ENCODE peak calls at places on chromosomes 11 and 22, in four cellular contexts. One of them, this sample, is unnamed.

GRCh38 chr22:37488337-37489135 is 2.4 kb upstream of the MFNG start:
- DNase-seq in brain microvascular endothelial cell: no peak
- DNase-seq in suprapubic skin: no peak
- DNase-seq in mammary epithelial cell: no peak
- DNase-seq in this sample: no peak

GRCh38 chr11:66981976-66982578 is 7.0 kb downstream of the C11orf86 start:
- DNase-seq in brain microvascular endothelial cell: peak; percentile 92
- DNase-seq in suprapubic skin: peak; percentile 80
- DNase-seq in mammary epithelial cell: peak; percentile 89
- DNase-seq in this sample: no peak

GRCh38 chr11:1197431-1197885 is 25.4 kb upstream of the MUC5B start:
- DNase-seq in brain microvascular endothelial cell: no peak
- DNase-seq in suprapubic skin: no peak
- DNase-seq in mammary epithelial cell: no peak
- DNase-seq in this sample: no peak

GRCh38 chr11:11862995-11863394 is 21.2 kb downstream of the USP47 start:
- DNase-seq in brain microvascular endothelial cell: no peak
- DNase-seq in suprapubic skin: no peak
- DNase-seq in mammary epithelial cell: no peak
- DNase-seq in this sample: no peak

GRCh38 chr11:413120-414081 is 1.4 kb downstream of the SIGIRR start:
- DNase-seq in brain microvascular endothelial cell: no peak
- DNase-seq in suprapubic skin: no peak
- DNase-seq in mammary epithelial cell: no peak
- DNase-seq in this sample: no peak

GRCh38 chr11:93849751-93850584 is 450 bp downstream of the VSTM5 start:
- DNase-seq in brain microvascular endothelial cell: no peak
- DNase-seq in suprapubic skin: no peak
- DNase-seq in mammary epithelial cell: peak; percentile 1
- DNase-seq in this sample: no peak

GRCh38 chr11:66904055-66904454 is 47.2 kb downstream of the LRFN4 start:
- DNase-seq in brain microvascular endothelial cell: peak; percentile 28
- DNase-seq in suprapubic skin: no peak
- DNase-seq in mammary epithelial cell: peak; percentile 48
- DNase-seq in this sample: no peak

GRCh38 chr11:71452354-71453020 is 516 bp upstream of the NADSYN1 start:
- DNase-seq in brain microvascular endothelial cell: peak; percentile 37
- DNase-seq in suprapubic skin: peak; percentile 71
- DNase-seq in mammary epithelial cell: no peak
- DNase-seq in this sample: peak; percentile 43

GRCh38 chr22:40046126-40046525 is 51.4 kb downstream of the FAM83F start:
- DNase-seq in brain microvascular endothelial cell: no peak
- DNase-seq in suprapubic skin: no peak
- DNase-seq in mammary epithelial cell: no peak
- DNase-seq in this sample: no peak

GRCh38 chr11:62707277-62707771 is at the start of the genes BSCL2 and GNG3:
- DNase-seq in brain microvascular endothelial cell: no peak
- DNase-seq in suprapubic skin: no peak
- DNase-seq in mammary epithelial cell: no peak
- DNase-seq in this sample: peak; percentile 96

GRCh38 chr11:125990244-125990643 is 44.4 kb downstream of the VSIG10L2 start:
- DNase-seq in brain microvascular endothelial cell: peak; percentile 70
- DNase-seq in suprapubic skin: no peak
- DNase-seq in mammary epithelial cell: peak; percentile 25
- DNase-seq in this sample: no peak

GRCh38 chr11:28176231-28176853 is 68.2 kb downstream of the METTL15 start:
- DNase-seq in brain microvascular endothelial cell: no peak
- DNase-seq in suprapubic skin: no peak
- DNase-seq in mammary epithelial cell: peak; percentile 60
- DNase-seq in this sample: no peak

GRCh38 chr22:37994982-37995381 is 10.6 kb upstream of the SOX10 start:
- DNase-seq in brain microvascular endothelial cell: no peak
- DNase-seq in suprapubic skin: no peak
- DNase-seq in mammary epithelial cell: no peak
- DNase-seq in this sample: no peak

GRCh38 chr22:49946612-49947295 is 13.8 kb upstream of the PIM3 start:
- DNase-seq in brain microvascular endothelial cell: no peak
- DNase-seq in suprapubic skin: no peak
- DNase-seq in mammary epithelial cell: no peak
- DNase-seq in this sample: no peak

GRCh38 chr11:130454495-130455262 is 6.2 kb downstream of the ADAMTS15 start:
- DNase-seq in brain microvascular endothelial cell: peak; percentile 35
- DNase-seq in suprapubic skin: no peak
- DNase-seq in mammary epithelial cell: no peak
- DNase-seq in this sample: no peak

GRCh38 chr11:43947003-43947500 is 4.6 kb downstream of the C11orf96 start:
- DNase-seq in brain microvascular endothelial cell: no peak
- DNase-seq in suprapubic skin: peak; percentile 70
- DNase-seq in mammary epithelial cell: peak; percentile 14
- DNase-seq in this sample: no peak

GRCh38 chr11:114344494-114344893 is 48.3 kb downstream of the NNMT start:
- DNase-seq in brain microvascular endothelial cell: no peak
- DNase-seq in suprapubic skin: no peak
- DNase-seq in mammary epithelial cell: no peak
- DNase-seq in this sample: no peak

GRCh38 chr22:41966607-41967240 is 2.5 kb upstream of the SEPTIN3 start:
- DNase-seq in brain microvascular endothelial cell: peak; percentile 83
- DNase-seq in suprapubic skin: no peak
- DNase-seq in mammary epithelial cell: peak; percentile 87
- DNase-seq in this sample: peak; percentile 43

GRCh38 chr22:30614879-30615278 is 7.9 kb downstream of the TCN2 start:
- DNase-seq in brain microvascular endothelial cell: no peak
- DNase-seq in suprapubic skin: no peak
- DNase-seq in mammary epithelial cell: no peak
- DNase-seq in this sample: no peak

GRCh38 chr11:34208266-34209135 is 103.1 kb downstream of the NAT10 start:
- DNase-seq in brain microvascular endothelial cell: no peak
- DNase-seq in suprapubic skin: no peak
- DNase-seq in mammary epithelial cell: peak; percentile 82
- DNase-seq in this sample: no peak

GRCh38 chr22:49670610-49671330 is 156.9 kb downstream of the BRD1 start:
- DNase-seq in brain microvascular endothelial cell: no peak
- DNase-seq in suprapubic skin: peak; percentile 55
- DNase-seq in mammary epithelial cell: no peak
- DNase-seq in this sample: no peak

GRCh38 chr11:112292188-112292587 is 31.5 kb upstream of the PLET1 start:
- DNase-seq in brain microvascular endothelial cell: no peak
- DNase-seq in suprapubic skin: no peak
- DNase-seq in mammary epithelial cell: no peak
- DNase-seq in this sample: no peak

GRCh38 chr11:69308531-69308930 is 14.6 kb downstream of the MYEOV start:
- DNase-seq in brain microvascular endothelial cell: no peak
- DNase-seq in suprapubic skin: peak; percentile 49
- DNase-seq in mammary epithelial cell: no peak
- DNase-seq in this sample: no peak

GRCh38 chr22:45263790-45264269 is 20.9 kb upstream of the UPK3A start:
- DNase-seq in brain microvascular endothelial cell: peak; percentile 61
- DNase-seq in suprapubic skin: no peak
- DNase-seq in mammary epithelial cell: peak; percentile 91
- DNase-seq in this sample: peak; percentile 35

GRCh38 chr11:116842117-116842516 is 4.7 kb upstream of the APOA1 start:
- DNase-seq in brain microvascular endothelial cell: no peak
- DNase-seq in suprapubic skin: peak; percentile 14
- DNase-seq in mammary epithelial cell: no peak
- DNase-seq in this sample: no peak

GRCh38 chr11:109946322-109946846 is 146.8 kb upstream of the ZC3H12C start:
- DNase-seq in brain microvascular endothelial cell: peak; percentile 97
- DNase-seq in suprapubic skin: peak; percentile 89
- DNase-seq in mammary epithelial cell: peak; percentile 87
- DNase-seq in this sample: peak; percentile 93

GRCh38 chr11:43868852-43869567 is 11.6 kb upstream of the ALKBH3 start:
- DNase-seq in brain microvascular endothelial cell: peak; percentile 79
- DNase-seq in suprapubic skin: no peak
- DNase-seq in mammary epithelial cell: peak; percentile 88
- DNase-seq in this sample: no peak

GRCh38 chr11:111796696-111797095 is 30.5 kb upstream of the PPP2R1B start:
- DNase-seq in brain microvascular endothelial cell: no peak
- DNase-seq in suprapubic skin: no peak
- DNase-seq in mammary epithelial cell: no peak
- DNase-seq in this sample: no peak

GRCh38 chr22:28012811-28013460 is 93.9 kb upstream of the PITPNB start:
- DNase-seq in brain microvascular endothelial cell: no peak
- DNase-seq in suprapubic skin: no peak
- DNase-seq in mammary epithelial cell: peak; percentile 54
- DNase-seq in this sample: no peak

GRCh38 chr11:9250139-9250582 is 15.0 kb downstream of the DENND5A start:
- DNase-seq in brain microvascular endothelial cell: no peak
- DNase-seq in suprapubic skin: no peak
- DNase-seq in mammary epithelial cell: no peak
- DNase-seq in this sample: no peak

GRCh38 chr11:35103366-35104194 is 35.4 kb upstream of the CD44 start:
- DNase-seq in brain microvascular endothelial cell: no peak
- DNase-seq in suprapubic skin: no peak
- DNase-seq in mammary epithelial cell: peak; percentile 73
- DNase-seq in this sample: no peak

GRCh38 chr22:28937206-28938025 is 54.0 kb downstream of the ZNRF3 start:
- DNase-seq in brain microvascular endothelial cell: no peak
- DNase-seq in suprapubic skin: no peak
- DNase-seq in mammary epithelial cell: no peak
- DNase-seq in this sample: no peak

GRCh38 chr11:13140873-13141655 is 131.9 kb downstream of the RASSF10 start:
- DNase-seq in brain microvascular endothelial cell: no peak
- DNase-seq in suprapubic skin: no peak
- DNase-seq in mammary epithelial cell: peak; percentile 92
- DNase-seq in this sample: no peak
- H3K27ac ChIP-seq in brain microvascular endothelial cell: no peak overlapping the region
- H3K27ac ChIP-seq in suprapubic skin: no peak overlapping the region
- H3K27ac ChIP-seq in mammary epithelial cell: peak overlapping the region; percentile 59
- H3K27ac ChIP-seq in this sample: no peak overlapping the region

GRCh38 chr11:73322986-73323306 is 14.9 kb downstream of the ARHGEF17 start:
- DNase-seq in brain microvascular endothelial cell: no peak
- DNase-seq in suprapubic skin: no peak
- DNase-seq in mammary epithelial cell: no peak
- DNase-seq in this sample: no peak

GRCh38 chr11:73325036-73325981 is 17.2 kb downstream of the ARHGEF17 start:
- DNase-seq in brain microvascular endothelial cell: peak; percentile 43
- DNase-seq in suprapubic skin: no peak
- DNase-seq in mammary epithelial cell: no peak
- DNase-seq in this sample: no peak

GRCh38 chr11:73324116-73324515 is 16.0 kb downstream of the ARHGEF17 start:
- DNase-seq in brain microvascular endothelial cell: no peak
- DNase-seq in suprapubic skin: no peak
- DNase-seq in mammary epithelial cell: no peak
- DNase-seq in this sample: no peak

GRCh38 chr11:73323464-73323863 is 15.4 kb downstream of the ARHGEF17 start:
- DNase-seq in brain microvascular endothelial cell: peak; percentile 35
- DNase-seq in suprapubic skin: peak; percentile 87
- DNase-seq in mammary epithelial cell: no peak
- DNase-seq in this sample: no peak

DNA sequence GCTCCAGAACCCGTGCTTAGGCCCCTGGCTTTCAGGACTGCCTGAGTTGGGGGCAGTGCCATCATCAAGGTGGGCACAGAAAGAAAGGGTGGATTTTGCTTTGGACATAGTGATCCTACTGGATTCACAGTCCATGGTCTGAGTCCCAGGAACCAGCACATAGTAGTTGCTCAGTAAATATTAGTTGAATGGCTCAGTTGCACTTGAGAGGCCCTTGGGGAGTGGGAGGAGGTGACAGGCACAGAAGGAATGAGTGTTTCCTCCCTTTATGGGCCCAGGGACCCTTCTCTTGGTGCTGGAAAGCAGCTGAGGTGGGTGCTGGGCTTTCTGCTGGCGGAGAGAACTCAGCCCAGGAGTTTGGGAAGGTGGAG is 16.6 kb downstream of the ARHGEF17 start:
- DNase-seq in brain microvascular endothelial cell: no peak
- DNase-seq in suprapubic skin: no peak
- DNase-seq in mammary epithelial cell: no peak
- DNase-seq in this sample: no peak
- H3K27ac ChIP-seq in brain microvascular endothelial cell: peak overlapping the region; percentile 74
- H3K27ac ChIP-seq in suprapubic skin: peak overlapping the region; percentile 41
- H3K27ac ChIP-seq in mammary epithelial cell: no peak overlapping the region
- H3K27ac ChIP-seq in this sample: peak overlapping the region; percentile 60

GRCh38 chr11:122823564-122823963 is 14.7 kb upstream of the CRTAM start:
- DNase-seq in brain microvascular endothelial cell: no peak
- DNase-seq in suprapubic skin: no peak
- DNase-seq in mammary epithelial cell: no peak
- DNase-seq in this sample: no peak
- H3K27ac ChIP-seq in brain microvascular endothelial cell: no peak overlapping the region
- H3K27ac ChIP-seq in suprapubic skin: no peak overlapping the region
- H3K27ac ChIP-seq in mammary epithelial cell: no peak overlapping the region
- H3K27ac ChIP-seq in this sample: no peak overlapping the region

GRCh38 chr11:47403135-47403534 is 5.3 kb upstream of the SLC39A13 start:
- DNase-seq in brain microvascular endothelial cell: no peak
- DNase-seq in suprapubic skin: no peak
- DNase-seq in mammary epithelial cell: no peak
- DNase-seq in this sample: no peak
- H3K27ac ChIP-seq in brain microvascular endothelial cell: no peak overlapping the region
- H3K27ac ChIP-seq in suprapubic skin: no peak overlapping the region
- H3K27ac ChIP-seq in mammary epithelial cell: no peak overlapping the region
- H3K27ac ChIP-seq in this sample: no peak overlapping the region